ENCODE peak calls at places on chromosomes 6 and 20, in five cellular contexts. V is right lobe of liver, L is spleen, J is tibial nerve, A is transverse colon. N is an unnamed sample.

GRCh38 chr6:46651006-46651405 is 1.6 kb downstream of the CYP39A1 start:
- DNase-seq in V (no peak), L (no peak), J (no peak), A (no peak), N (no peak)

GRCh38 chr6:38067263-38067980 is 247.9 kb downstream of the ZFAND3 start:
- DNase-seq in V (no peak), L (no peak), J (no peak), A (no peak), N (no peak)

GRCh38 chr6:56804996-56805395 is 149.9 kb upstream of the BEND6 start:
- DNase-seq in V (no peak), L (no peak), J (no peak), A (no peak), N (no peak)

GRCh38 chr6:24696097-24696496 is 22.9 kb downstream of the C6orf62 start:
- DNase-seq in V (no peak), L (no peak), J (no peak), A (no peak), N (no peak)

GRCh38 chr6:31178143-31179041 is 7.9 kb upstream of the POU5F1 start:
- DNase-seq in V (no peak), L (no peak), J (no peak), A (no peak), N (no peak)

GRCh38 chr20:31951203-31951529 is 680 bp downstream of the PDRG1 start:
- DNase-seq in V (no peak), L (no peak), J (no peak), A (no peak), N (no peak)

GRCh38 chr20:22775671-22776139 is 191.3 kb upstream of the FOXA2 start:
- DNase-seq in V (no peak), L (no peak), J (no peak), A (no peak), N (no peak)

GRCh38 chr6:37047933-37048850 is 42.7 kb downstream of the FGD2 start:
- DNase-seq in V (no peak), L (peak; percentile 64), J (no peak), A (no peak), N (no peak)

GRCh38 chr6:87671555-87672029 is 30.4 kb downstream of the AKIRIN2 start:
- DNase-seq in V (no peak), L (no peak), J (no peak), A (no peak), N (no peak)

GRCh38 chr6:144897441-144897921 is 612.3 kb downstream of the UTRN start:
- DNase-seq in V (no peak), L (no peak), J (no peak), A (no peak), N (no peak)

GRCh38 chr20:54223751-54224150 is 15.9 kb downstream of the PFDN4 start:
- DNase-seq in V (no peak), L (no peak), J (no peak), A (no peak), N (no peak)

GRCh38 chr6:163729127-163729872 is 314.8 kb downstream of the QKI start:
- DNase-seq in V (no peak), L (no peak), J (no peak), A (no peak), N (no peak)

GRCh38 chr6:133631421-133631820 is 257.5 kb upstream of the TCF21 start:
- DNase-seq in V (no peak), L (no peak), J (no peak), A (no peak), N (no peak)

GRCh38 chr6:151242420-151242841 is 2.7 kb downstream of the AKAP12 start:
- DNase-seq in V (no peak), L (no peak), J (no peak), A (no peak), N (no peak)

GRCh38 chr6:68880050-68880449 is 245.0 kb downstream of the ADGRB3 start:
- DNase-seq in V (no peak), L (no peak), J (no peak), A (no peak), N (no peak)

GRCh38 chr6:144675231-144675861 is 390.2 kb downstream of the UTRN start:
- DNase-seq in V (no peak), L (no peak), J (peak; percentile 21), A (peak; percentile 69), N (no peak)

GRCh38 chr6:3133515-3133914 is 15.0 kb downstream of the BPHL start:
- DNase-seq in V (peak; percentile 44), L (no peak), J (no peak), A (no peak), N (no peak)

GRCh38 chr6:164523060-164523459 is 786.3 kb downstream of the C6orf118 start:
- DNase-seq in V (no peak), L (no peak), J (no peak), A (no peak), N (no peak)

GRCh38 chr6:44606976-44607375 is 219.5 kb downstream of the CDC5L start:
- DNase-seq in V (no peak), L (no peak), J (no peak), A (no peak), N (no peak)
- TF ChIP-seq POLR2A in V (no peak), L (no peak), J (no peak), A (no peak), N (no peak)

DNA sequence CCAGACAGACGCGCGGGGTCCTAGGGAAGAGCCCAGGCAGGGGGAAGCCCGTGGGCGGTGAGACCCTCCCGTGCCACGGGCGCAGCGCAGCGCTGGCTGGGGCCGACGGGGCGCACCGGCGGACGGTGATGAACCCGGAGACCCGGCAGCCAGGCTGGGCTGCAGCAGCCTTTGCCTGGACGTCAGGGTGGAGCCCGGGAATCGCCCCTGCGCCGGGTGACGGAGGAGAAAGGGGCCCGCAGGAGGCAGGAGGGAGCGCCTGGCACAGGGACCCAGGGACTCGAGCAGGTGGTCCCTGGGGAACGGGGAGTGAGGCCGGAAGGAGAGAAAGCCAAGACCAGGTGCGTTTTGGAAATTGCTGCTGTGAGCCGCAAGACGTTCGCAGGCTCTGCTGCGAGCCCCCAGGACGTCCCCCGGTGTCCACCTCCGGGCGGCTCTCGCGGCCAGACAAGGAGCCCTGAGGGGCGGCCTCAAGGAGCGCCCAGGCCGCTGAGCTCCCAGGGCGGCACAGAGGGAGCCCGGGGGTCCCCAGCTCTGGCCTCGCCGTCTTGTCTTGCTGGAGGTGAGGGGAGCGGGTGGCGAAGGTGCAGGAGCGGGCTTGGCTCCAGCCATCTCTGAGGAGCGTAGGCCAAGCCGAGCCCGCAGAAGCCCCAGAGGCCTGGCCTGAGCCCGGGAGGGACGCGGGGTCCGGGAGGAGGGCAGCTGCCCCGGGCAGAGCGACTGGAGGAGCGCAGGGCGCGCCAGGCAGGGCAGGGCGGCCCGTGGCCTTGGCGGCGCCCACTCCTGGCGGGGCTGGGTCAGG is 191.2 kb upstream of the PDE10A start:
- DNase-seq in V (no peak), L (no peak), J (no peak), A (no peak), N (no peak)
- TF ChIP-seq CTCF in V (no peak), L (no peak), J (no peak), A (no peak), N (no peak)

GRCh38 chr20:58890073-58890453 is 37.5 kb downstream of the GNAS start:
- DNase-seq in V (no peak), L (no peak), J (no peak), A (no peak), N (no peak)

GRCh38 chr20:58891686-58892125 is 39.2 kb downstream of the GNAS start:
- DNase-seq in V (peak; percentile 44), L (no peak), J (no peak), A (peak; percentile 36), N (no peak)

GRCh38 chr20:58891076-58891685 is 38.7 kb downstream of the GNAS start:
- DNase-seq in V (peak; percentile 85), L (peak; percentile 95), J (peak; percentile 62), A (peak; percentile 86), N (peak; percentile 59)

GRCh38 chr20:58889334-58890072 is 37.0 kb downstream of the GNAS start:
- DNase-seq in V (peak; percentile 32), L (peak; percentile 87), J (no peak), A (no peak), N (no peak)

GRCh38 chr20:58890454-58891075 is 38.0 kb downstream of the GNAS start:
- DNase-seq in V (peak; percentile 81), L (peak; percentile 94), J (peak; percentile 60), A (peak; percentile 75), N (peak; percentile 96)
- TF ChIP-seq POLR2A in V (no peak), L (no peak), J (peak; percentile 26), A (peak; percentile 50), N (no peak)

GRCh38 chr20:50628853-50629674 is 62.3 kb downstream of the RIPOR3 start:
- DNase-seq in V (no peak), L (no peak), J (no peak), A (no peak), N (no peak)

GRCh38 chr20:50628326-50628725 is 63.0 kb downstream of the RIPOR3 start:
- DNase-seq in V (no peak), L (no peak), J (no peak), A (no peak), N (no peak)

GRCh38 chr20:50627747-50628146 is 63.6 kb downstream of the RIPOR3 start:
- DNase-seq in V (no peak), L (no peak), J (no peak), A (no peak), N (no peak)

GRCh38 chr20:50624351-50625016 is 66.9 kb downstream of the RIPOR3 start:
- DNase-seq in V (peak; percentile 64), L (no peak), J (no peak), A (no peak), N (no peak)

DNA sequence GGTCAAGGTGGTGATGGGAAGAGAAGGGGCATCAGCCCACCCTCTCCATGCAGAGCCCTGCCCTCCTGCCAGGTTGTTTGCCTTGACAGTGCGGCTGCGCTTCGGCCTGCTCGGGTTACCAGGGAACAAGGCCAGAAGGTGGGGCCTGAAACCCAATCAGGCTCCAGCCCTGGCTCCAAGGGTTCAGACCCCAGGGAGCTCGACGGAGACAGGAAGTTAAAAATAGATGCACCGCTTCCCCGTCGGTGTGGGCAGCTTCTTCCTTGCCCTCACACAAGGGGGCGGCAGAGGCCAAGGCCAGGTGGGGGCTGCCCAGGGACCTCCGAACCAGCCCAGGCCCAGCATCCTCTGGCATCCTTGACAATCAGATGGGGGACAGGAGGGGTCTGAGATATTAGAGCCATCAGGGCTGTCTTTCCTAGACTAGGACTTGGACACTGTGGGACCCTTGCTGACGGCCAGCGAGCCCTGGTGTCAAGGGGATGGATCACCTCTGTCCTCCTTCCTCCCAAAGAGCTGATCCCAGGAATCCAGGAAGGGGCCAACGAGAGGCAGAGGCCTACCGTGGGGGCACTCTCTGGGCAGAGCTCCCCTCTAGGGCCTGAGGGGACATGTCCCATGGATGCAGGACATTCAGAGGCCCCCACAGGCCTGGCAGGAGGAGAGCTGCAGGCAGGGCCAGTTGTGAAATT is 65.2 kb downstream of the RIPOR3 start:
- DNase-seq in V (peak; percentile 45), L (no peak), J (peak; percentile 64), A (peak; percentile 26), N (no peak)
- TF ChIP-seq CTCF in V (peak; percentile 34), L (peak; percentile 35), J (peak; percentile 50), A (peak; percentile 42), N (no peak)

N was measured in lower leg skin.